ENCODE peak calls at places on chromosome X, in seven cellular contexts. M is naive thymus-derived CD4-positive, alpha-beta T cell; Q is NAMALWA; V is mammary epithelial cell; A is lower lobe of right lung; P is endothelial cell of umbilical vein; F is stimulated activated CD8-positive, alpha-beta memory T cell treated with anti-CD3 and anti-CD28 coated beads, Interleukin-15, amount 100 ng/mL, for 4 hours. R is an unnamed sample.

GRCh38 chrX:134764202-134764785 is 106.0 kb upstream of the PLAC1 start:
- DNase-seq in M (no peak), Q (peak; percentile 77), V (peak; percentile 30), A (no peak), P (peak; percentile 41), F (no peak), R (no peak)

GRCh38 chrX:139831689-139832456 is 101.0 kb downstream of the ATP11C start:
- DNase-seq in M (no peak), Q (peak; percentile 25), V (peak; percentile 15), A (no peak), P (peak; percentile 73), F (no peak), R (no peak)

GRCh38 chrX:9595131-9595530 is 130.3 kb downstream of the TBL1X start:
- DNase-seq in M (no peak), Q (no peak), V (no peak), A (no peak), P (no peak), F (no peak), R (no peak)

GRCh38 chrX:39950035-39950688 is 147.6 kb downstream of the BCOR start:
- DNase-seq in M (no peak), Q (peak; percentile 5), V (peak; percentile 31), A (no peak), P (no peak), F (no peak), R (no peak)

GRCh38 chrX:116232833-116233232 is 62.3 kb downstream of the AGTR2 start:
- DNase-seq in M (no peak), Q (no peak), V (peak; percentile 86), A (no peak), P (peak; percentile 17), F (no peak), R (no peak)

GRCh38 chrX:80810365-80810978 is 795 bp upstream of the BRWD3 start:
- DNase-seq in M (no peak), Q (peak; percentile 8), V (no peak), A (no peak), P (no peak), F (no peak), R (no peak)

GRCh38 chrX:41759817-41760216 is 35.8 kb downstream of the GPR82 start:
- DNase-seq in M (no peak), Q (peak; percentile 28), V (peak; percentile 3), A (no peak), P (peak; percentile 45), F (no peak), R (no peak)

GRCh38 chrX:68934922-68935321 is 106.1 kb downstream of the EFNB1 start:
- DNase-seq in M (no peak), Q (no peak), V (no peak), A (no peak), P (no peak), F (no peak), R (no peak)